ENCODE peak calls at places on chromosomes 4 and X, in ten cellular contexts. T, A, E, C, V, D, Y, B, H and I are unnamed samples.

GRCh38 chr4:174538123-174538875 is 16.0 kb upstream of the HPGD start:
- DNase-seq in V (no peak), Y (no peak), D (no peak), T (no peak), B (no peak), E (peak), C (no peak), A (peak), H (no peak), I (peak)

GRCh38 chr4:6104541-6105130 is 86.4 kb upstream of the C4orf50 start:
- DNase-seq in V (no peak), A (no peak), C (no peak), B (no peak), H (no peak), Y (no peak), T (no peak), E (no peak), D (no peak), I (no peak)

GRCh38 chrX:47854474-47854873 is 17.8 kb downstream of the ZNF81 start:
- DNase-seq in H (peak), B (no peak), E (no peak), Y (no peak), D (peak), C (no peak), V (no peak), T (no peak), A (no peak), I (peak)

GRCh38 chrX:153649178-153649914 is 2.3 kb downstream of the DUSP9 start:
- DNase-seq in B (peak), Y (peak), T (peak), A (peak), C (no peak), V (peak), H (peak), E (peak), D (no peak), I (peak)

GRCh38 chrX:129781134-129782014 is 1.6 kb downstream of the SASH3 start:
- DNase-seq in V (peak), Y (no peak), T (no peak), A (peak), E (peak), B (peak), C (no peak), D (no peak), H (no peak), I (no peak)

GRCh38 chr4:153345011-153345981 is 808 bp downstream of the MND1 start:
- DNase-seq in A (peak), B (peak), V (no peak), T (no peak), Y (peak), D (peak), E (peak), C (peak), H (peak), I (peak)

GRCh38 chrX:30343206-30343605 is 34.0 kb upstream of the NR0B1 start:
- DNase-seq in V (no peak), H (peak), D (no peak), Y (no peak), E (no peak), B (no peak), A (peak), T (no peak), C (no peak), I (no peak)

GRCh38 chrX:53316121-53316859 is 34.9 kb upstream of the IQSEC2 start:
- DNase-seq in C (no peak), B (no peak), T (no peak), D (no peak), V (no peak), Y (no peak), A (no peak), H (no peak), E (no peak), I (no peak)

GRCh38 chr4:44661940-44662622 is 10.7 kb upstream of the YIPF7 start:
- DNase-seq in V (no peak), D (no peak), H (no peak), T (no peak), B (no peak), C (no peak), E (no peak), A (no peak), Y (no peak), I (peak)

GRCh38 chrX:43971966-43972961 is 926 bp downstream of the NDP start:
- DNase-seq in A (no peak), C (no peak), H (no peak), V (no peak), T (no peak), D (no peak), Y (no peak), B (no peak), E (no peak), I (no peak)

GRCh38 chrX:52504551-52504950 is 8.9 kb downstream of the XAGE1A start:
- DNase-seq in T (no peak), A (no peak), C (no peak), E (no peak), D (no peak), H (no peak), Y (no peak), B (no peak), V (no peak), I (no peak)

GRCh38 chr4:8128096-8128856 is 30.3 kb downstream of the ABLIM2 start:
- DNase-seq in B (no peak), V (no peak), C (no peak), H (no peak), T (no peak), D (no peak), Y (no peak), E (no peak), A (no peak), I (no peak)

GRCh38 chr4:156295676-156296075 is 342.0 kb upstream of the CTSO start:
- DNase-seq in D (no peak), V (no peak), B (no peak), E (no peak), Y (no peak), C (no peak), A (no peak), H (no peak), T (no peak), I (peak)

GRCh38 chrX:67636532-67636931 is 92.7 kb downstream of the AR start:
- DNase-seq in T (no peak), C (no peak), Y (no peak), D (no peak), E (no peak), H (no peak), B (no peak), V (no peak), A (no peak), I (no peak)

GRCh38 chrX:123159403-123159802 is 24.7 kb upstream of the GRIA3 start:
- DNase-seq in V (no peak), B (no peak), Y (no peak), A (no peak), E (no peak), H (no peak), T (no peak), C (no peak), D (no peak), I (no peak)

GRCh38 chr4:53497446-53498069 is 93.7 kb downstream of the LNX1 start:
- DNase-seq in A (no peak), C (no peak), D (peak), H (peak), Y (no peak), T (no peak), E (no peak), B (no peak), V (peak), I (no peak)

GRCh38 chr4:181966084-181966483 is 277.1 kb upstream of the TENM3 start:
- DNase-seq in T (no peak), V (no peak), Y (no peak), A (no peak), D (no peak), E (no peak), B (no peak), C (no peak), H (no peak), I (no peak)

GRCh38 chr4:2623442-2623841 is 87.0 kb downstream of the FAM193A start:
- DNase-seq in D (no peak), V (no peak), E (no peak), T (no peak), A (no peak), H (no peak), Y (no peak), C (no peak), B (no peak), I (no peak)

GRCh38 chr4:13509442-13509841 is 25.3 kb upstream of the RAB28 start:
- DNase-seq in E (no peak), H (no peak), B (no peak), A (no peak), T (no peak), C (no peak), Y (no peak), V (no peak), D (no peak), I (no peak)

GRCh38 chr4:41656572-41657301 is 91.8 kb downstream of the PHOX2B start:
- DNase-seq in A (no peak), D (no peak), E (no peak), H (no peak), Y (no peak), C (no peak), V (peak), T (no peak), B (no peak), I (no peak)

GRCh38 chr4:151409470-151410313 is 716 bp downstream of the FHIP1A start:
- DNase-seq in Y (peak), H (peak), C (no peak), E (no peak), B (peak), A (no peak), V (no peak), D (no peak), T (no peak), I (peak)

GRCh38 chrX:109742722-109743121 is 9.7 kb upstream of the ACSL4 start:
- DNase-seq in A (no peak), B (no peak), Y (no peak), D (no peak), V (no peak), C (no peak), E (no peak), H (no peak), T (no peak), I (no peak)

GRCh38 chrX:152405561-152405960 is 45.6 kb downstream of the GABRA3 start:
- DNase-seq in D (no peak), H (no peak), Y (no peak), V (no peak), B (no peak), E (no peak), A (no peak), C (no peak), T (no peak), I (no peak)

GRCh38 chr4:152460488-152460887 is 75.4 kb downstream of the FBXW7 start:
- DNase-seq in B (no peak), V (no peak), E (peak), A (peak), D (no peak), Y (no peak), C (no peak), H (no peak), T (no peak), I (peak)

GRCh38 chr4:83212041-83212851 is 72.4 kb downstream of the COQ2 start:
- DNase-seq in H (no peak), A (peak), V (no peak), T (no peak), E (peak), Y (no peak), C (no peak), D (no peak), B (peak), I (no peak)

GRCh38 chr4:108649863-108650211 is 562 bp upstream of the OSTC start:
- DNase-seq in Y (peak), C (no peak), D (no peak), T (no peak), E (no peak), B (no peak), H (no peak), V (no peak), A (no peak), I (no peak)

GRCh38 chrX:38426785-38427184 is 74.4 kb downstream of the OTC start:
- DNase-seq in E (no peak), T (no peak), B (no peak), C (no peak), D (no peak), H (no peak), Y (no peak), A (no peak), V (no peak), I (peak)

GRCh38 chrX:41085883-41086626 is 810 bp downstream of the USP9X start:
- DNase-seq in D (peak), C (no peak), B (peak), A (peak), T (no peak), E (peak), H (peak), Y (peak), V (peak), I (peak)

GRCh38 chr4:2962614-2963184 is 507 bp downstream of the NOP14 start:
- DNase-seq in T (no peak), V (peak), C (no peak), A (no peak), B (no peak), E (peak), D (peak), Y (peak), H (peak), I (peak)

GRCh38 chr4:168648929-168649328 is 152.1 kb downstream of the PALLD start:
- DNase-seq in B (no peak), Y (no peak), E (no peak), H (no peak), A (no peak), C (no peak), D (no peak), V (no peak), T (no peak), I (peak)

GRCh38 chrX:48996969-48997368 is 5.1 kb downstream of the GRIPAP1 start:
- DNase-seq in Y (no peak), V (no peak), D (no peak), A (no peak), B (peak), E (no peak), H (peak), T (no peak), C (no peak), I (no peak)

GRCh38 chrX:108601276-108601675 is 135.1 kb downstream of the IRS4 start:
- DNase-seq in A (no peak), T (no peak), C (no peak), V (no peak), H (no peak), D (no peak), E (no peak), B (no peak), Y (no peak), I (peak)

GRCh38 chr4:10577018-10577417 is 107.5 kb downstream of the CLNK start:
- DNase-seq in D (no peak), Y (no peak), B (no peak), A (no peak), C (no peak), T (no peak), H (no peak), V (no peak), E (peak), I (no peak)

GRCh38 chrX:38804481-38805293 is 3.4 kb downstream of the MID1IP1 start:
- DNase-seq in V (peak), B (peak), C (no peak), T (no peak), D (no peak), H (peak), A (peak), E (peak), Y (peak), I (peak)

GRCh38 chr4:74944354-74944793 is 11.5 kb downstream of the PARM1 start:
- DNase-seq in C (no peak), T (no peak), H (no peak), V (peak), E (no peak), A (no peak), Y (no peak), B (peak), D (no peak), I (no peak)

GRCh38 chrX:129754266-129755024 is 15.7 kb downstream of the XPNPEP2 start:
- DNase-seq in D (no peak), T (no peak), Y (peak), H (peak), V (no peak), C (no peak), A (no peak), B (no peak), E (no peak), I (no peak)

GRCh38 chrX:43313035-43313434 is 343.1 kb upstream of the MAOA start:
- DNase-seq in T (no peak), B (no peak), V (no peak), C (no peak), H (no peak), A (no peak), Y (no peak), D (no peak), E (no peak), I (no peak)